ENCODE peak calls at places on chromosomes 13 and 19, in ten cellular contexts. B is stomach, M is esophagus squamous epithelium, Q is tibial nerve, G is uterus, Y is A549, F is H1, T is suprapubic skin, H is Peyer's patch, A is H54. X is an unnamed sample.

GRCh38 chr19:38959618-38960017 is 15.9 kb downstream of the FBXO17 start:
- DNase-seq in G (no peak), B (no peak), Y (no peak), Q (no peak), H (no peak), A (no peak), F (no peak), T (no peak), M (no peak), X (no peak)

GRCh38 chr19:8323781-8324185 is 2.5 kb downstream of the RPS28 start:
- DNase-seq in B (no peak), F (no peak), G (no peak), M (no peak), T (no peak), Q (no peak), Y (no peak), A (no peak), H (no peak), X (no peak)

GRCh38 chr19:18233224-18233825 is 7.1 kb upstream of the PDE4C start:
- DNase-seq in Q (no peak), M (no peak), Y (peak; percentile 69), H (peak; percentile 64), B (peak; percentile 45), A (no peak), G (peak; percentile 31), T (no peak), F (no peak), X (peak; percentile 38)

GRCh38 chr19:38921420-38922274 is 8.9 kb downstream of the SARS2 start:
- DNase-seq in T (no peak), F (no peak), M (no peak), Y (no peak), A (no peak), G (no peak), Q (no peak), H (peak; percentile 39), B (no peak), X (no peak)

GRCh38 chr19:48897181-48897580 is 1.4 kb downstream of the TULP2 start:
- DNase-seq in H (no peak), T (no peak), B (no peak), F (no peak), Q (no peak), G (no peak), A (no peak), M (no peak), Y (no peak), X (no peak)

GRCh38 chr13:46383383-46383782 is 3.7 kb downstream of the RUBCNL start:
- DNase-seq in A (no peak), M (no peak), G (no peak), T (no peak), B (no peak), Q (no peak), H (no peak), Y (no peak), F (no peak), X (no peak)

GRCh38 chr19:2887391-2887914 is 13.3 kb upstream of the ZNF57 start:
- DNase-seq in H (no peak), T (no peak), Y (peak; percentile 46), G (no peak), M (no peak), B (no peak), A (peak; percentile 61), F (no peak), Q (peak; percentile 19), X (no peak)

GRCh38 chr13:95256086-95256485 is 45.2 kb downstream of the ABCC4 start:
- DNase-seq in Q (no peak), G (no peak), Y (peak; percentile 39), B (no peak), A (peak; percentile 70), T (no peak), M (no peak), H (no peak), F (no peak), X (no peak)

GRCh38 chr13:74325106-74325505 is 190.9 kb upstream of the KLF12 start:
- DNase-seq in H (no peak), Q (peak; percentile 9), T (no peak), A (no peak), B (no peak), F (no peak), G (no peak), M (no peak), Y (no peak), X (no peak)

GRCh38 chr19:33459220-33459619 is 62.4 kb downstream of the PEPD start:
- DNase-seq in B (no peak), F (no peak), A (no peak), Y (no peak), T (peak; percentile 43), M (no peak), G (no peak), H (no peak), Q (no peak), X (no peak)

GRCh38 chr19:5828661-5829566 is 10.6 kb downstream of the FUT6 start:
- DNase-seq in T (no peak), G (no peak), M (no peak), B (peak; percentile 55), H (no peak), Q (no peak), F (no peak), A (no peak), Y (no peak), X (peak; percentile 58)

GRCh38 chr13:102470283-102470920 is 68.6 kb upstream of the FGF14 start:
- DNase-seq in Y (no peak), Q (no peak), M (no peak), F (no peak), T (no peak), B (no peak), H (no peak), G (no peak), A (no peak), X (no peak)

GRCh38 chr13:90696656-90697055 is 650.8 kb upstream of the MIR17HG start:
- DNase-seq in F (no peak), H (no peak), A (no peak), B (no peak), M (no peak), Y (no peak), Q (no peak), G (no peak), T (no peak), X (no peak)

GRCh38 chr19:27657271-27658051 is 1555.5 kb downstream of the UQCRFS1 start:
- DNase-seq in G (no peak), F (no peak), A (no peak), H (no peak), Y (no peak), M (no peak), T (peak; percentile 43), B (peak; percentile 7), Q (no peak), X (no peak)

GRCh38 chr13:34346626-34347025 is 528.7 kb downstream of the RFC3 start:
- DNase-seq in G (no peak), Q (no peak), Y (no peak), A (no peak), T (no peak), M (no peak), F (no peak), H (no peak), B (no peak), X (no peak)

DNA sequence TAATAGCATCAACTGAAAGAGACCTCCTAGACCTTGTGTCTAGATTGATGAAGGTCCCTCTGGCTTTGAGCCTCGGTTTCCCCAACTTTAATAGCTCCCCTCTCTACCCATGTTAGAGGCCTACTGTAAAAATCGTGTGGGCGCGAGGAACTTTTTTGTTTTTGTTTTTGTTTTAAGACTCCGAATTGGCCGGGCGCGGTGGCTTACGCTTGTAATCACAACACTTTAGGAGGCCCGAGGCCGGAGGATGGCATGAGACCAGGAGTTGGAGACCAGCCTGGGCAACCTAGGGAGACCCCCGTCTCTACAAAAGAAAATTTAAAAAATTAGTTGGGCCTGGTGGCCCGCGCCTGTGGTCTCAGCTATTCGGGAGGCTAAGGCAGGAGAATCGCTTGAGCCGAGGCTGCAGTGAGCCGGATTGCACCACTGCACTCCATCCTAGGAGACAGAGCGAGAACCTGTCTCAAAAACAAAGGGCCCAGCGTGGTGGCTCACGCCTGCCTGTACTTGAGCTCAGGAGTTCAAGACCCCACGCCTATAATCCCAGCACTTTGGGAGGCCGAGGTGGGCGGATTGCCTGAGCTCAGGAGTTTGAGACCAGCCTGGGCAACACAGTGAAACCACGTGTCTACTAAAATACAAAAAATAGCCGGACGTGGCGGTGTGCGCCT is 858 bp upstream of the PPP6R1 start:
- DNase-seq in T (peak; percentile 71), M (no peak), F (no peak), Y (no peak), Q (no peak), H (peak; percentile 58), G (no peak), B (no peak), A (no peak), X (no peak)
- TF ChIP-seq POLR2A in T (peak; percentile 43), M (no peak), F (no peak), Y (no peak), Q (no peak), H (peak; percentile 71), G (no peak), B (no peak), A (no peak), X (no peak)

GRCh38 chr19:11187409-11187808 is 9.9 kb downstream of the KANK2 start:
- DNase-seq in A (no peak), T (no peak), Y (no peak), F (no peak), Q (no peak), H (no peak), G (no peak), M (no peak), B (no peak), X (no peak)
- TF ChIP-seq POLR2A in A (no peak), T (no peak), Y (no peak), F (no peak), Q (no peak), H (no peak), G (no peak), M (no peak), B (no peak), X (no peak)

GRCh38 chr19:36140289-36141038 is 598 bp downstream of the CAPNS1 start:
- DNase-seq in Q (peak; percentile 23), H (no peak), B (peak; percentile 39), G (peak; percentile 48), F (no peak), Y (peak; percentile 96), T (peak; percentile 85), M (no peak), A (peak; percentile 95), X (peak; percentile 53)
- TF ChIP-seq POLR2A in Q (no peak), H (no peak), B (no peak), G (no peak), F (no peak), Y (peak; percentile 21), T (no peak), M (no peak), A (no peak), X (no peak)

GRCh38 chr19:1006711-1007398 is 6.6 kb downstream of the GRIN3B start:
- DNase-seq in B (no peak), T (no peak), M (no peak), Y (no peak), G (no peak), F (no peak), Q (no peak), A (no peak), H (no peak), X (no peak)
- TF ChIP-seq POLR2A in B (no peak), T (no peak), M (no peak), Y (no peak), G (no peak), F (no peak), Q (no peak), A (no peak), H (no peak), X (no peak)